ENCODE peak calls at places on chromosomes 2 and 18, in six cellular contexts. L is stomach; K is CD8-positive, alpha-beta memory T cell; V is cardiac muscle cell; Q is tibial nerve; R is pancreas. M is an unnamed sample.

GRCh38 chr2:38666578-38666926 is 638 bp downstream of the GALM start:
- DNase-seq in K (no peak), R (no peak), V (peak), L (peak), Q (no peak), M (no peak)

GRCh38 chr18:55856191-55856590 is 268.2 kb upstream of the TCF4 start:
- DNase-seq in L (no peak), K (no peak), V (peak), Q (no peak), R (no peak), M (no peak)

GRCh38 chr2:165818920-165819319 is 24.9 kb upstream of the GALNT3 start:
- DNase-seq in R (no peak), L (no peak), V (no peak), Q (no peak), K (no peak), M (no peak)

GRCh38 chr2:170464268-170464667 is 250.9 kb upstream of the SP5 start:
- DNase-seq in R (no peak), K (no peak), Q (no peak), L (no peak), V (no peak), M (no peak)

GRCh38 chr2:70607121-70607551 is 53.5 kb upstream of the TGFA start:
- DNase-seq in R (no peak), Q (no peak), V (no peak), K (no peak), L (no peak), M (no peak)

GRCh38 chr2:21422050-21422449 is 298.3 kb downstream of the TDRD15 start:
- DNase-seq in R (no peak), L (no peak), V (no peak), Q (no peak), K (no peak), M (no peak)

GRCh38 chr2:240322231-240322955 is 113.1 kb upstream of the GPC1 start:
- DNase-seq in V (peak), R (no peak), K (no peak), Q (no peak), L (no peak), M (peak)

GRCh38 chr2:207423886-207424285 is 105.9 kb upstream of the CREB1 start:
- DNase-seq in R (no peak), L (no peak), Q (no peak), V (peak), K (no peak), M (no peak)

GRCh38 chr2:157722580-157723234 is 94.0 kb upstream of the ACVR1C start:
- DNase-seq in Q (no peak), R (no peak), K (no peak), L (no peak), V (no peak), M (no peak)

GRCh38 chr18:49459404-49460171 is 857 bp downstream of the DYM start:
- DNase-seq in K (no peak), V (peak), Q (peak), L (no peak), R (peak), M (no peak)

GRCh38 chr18:22169889-22170420 is 566 bp downstream of the GATA6 start:
- DNase-seq in K (peak), V (peak), L (no peak), R (peak), Q (no peak), M (no peak)

GRCh38 chr2:45255568-45255967 is 246.3 kb upstream of the SIX2 start:
- DNase-seq in V (no peak), L (no peak), Q (no peak), K (no peak), R (no peak), M (no peak)

GRCh38 chr2:58228272-58228671 is 12.9 kb downstream of the FANCL start:
- DNase-seq in V (no peak), R (no peak), Q (no peak), K (no peak), L (no peak), M (no peak)

GRCh38 chr18:66603941-66604627 is at the start of gene CDH19:
- DNase-seq in K (no peak), L (no peak), Q (peak), V (peak), R (no peak), M (no peak)

GRCh38 chr2:97870396-97870843 is 125.3 kb downstream of the TMEM131 start:
- DNase-seq in Q (no peak), K (peak), L (no peak), R (no peak), V (peak), M (no peak)

GRCh38 chr2:171266102-171266501 is 105.4 kb upstream of the TLK1 start:
- DNase-seq in Q (no peak), K (no peak), L (no peak), V (no peak), R (no peak), M (no peak)

GRCh38 chr2:26985807-26986206 is 15.4 kb downstream of the MAPRE3 start:
- DNase-seq in R (no peak), K (no peak), V (no peak), Q (no peak), L (no peak), M (no peak)

GRCh38 chr18:10051877-10052631 is 138.2 kb downstream of the VAPA start:
- DNase-seq in L (peak), V (peak), R (no peak), Q (peak), K (no peak), M (no peak)

GRCh38 chr2:65416945-65417344 is 15.5 kb downstream of the SPRED2 start:
- DNase-seq in V (no peak), L (peak), Q (no peak), K (no peak), R (peak), M (no peak)

GRCh38 chr18:47754311-47755101 is 176.0 kb downstream of the SMAD2 start:
- DNase-seq in Q (no peak), V (peak), R (peak), L (peak), K (peak), M (no peak)

GRCh38 chr2:134773372-134774073 is 54.7 kb upstream of the TMEM163 start:
- DNase-seq in K (no peak), L (peak), V (peak), Q (no peak), R (peak), M (no peak)

GRCh38 chr2:15640291-15640711 is 48.6 kb downstream of the DDX1 start:
- DNase-seq in L (no peak), K (no peak), V (peak), R (no peak), Q (no peak), M (no peak)

GRCh38 chr18:8871484-8871883 is 166.1 kb downstream of the MTCL1 start:
- DNase-seq in R (no peak), V (no peak), L (no peak), Q (no peak), K (no peak), M (no peak)

GRCh38 chr2:14626873-14627272 is 5.6 kb upstream of the LRATD1 start:
- DNase-seq in R (no peak), V (no peak), Q (no peak), K (no peak), L (peak), M (no peak)

GRCh38 chr2:233974530-233975071 is 57.4 kb downstream of the TRPM8 start:
- DNase-seq in L (no peak), V (peak), K (no peak), R (peak), Q (peak), M (peak)

GRCh38 chr18:57051019-57051418 is 95.9 kb upstream of the BOD1L2 start:
- DNase-seq in V (no peak), K (no peak), Q (no peak), L (no peak), R (no peak), M (no peak)

GRCh38 chr2:231460073-231460861 is 4.0 kb downstream of the NCL start:
- DNase-seq in Q (no peak), L (no peak), V (no peak), K (no peak), R (no peak), M (no peak)

GRCh38 chr2:62789518-62789917 is 84.0 kb downstream of the EHBP1 start:
- DNase-seq in L (no peak), K (no peak), R (no peak), V (no peak), Q (no peak), M (no peak)

GRCh38 chr18:41594582-41594981 is 360.5 kb upstream of the PIK3C3 start:
- DNase-seq in L (no peak), K (no peak), V (peak), R (no peak), Q (no peak), M (no peak)

GRCh38 chr2:225009768-225010167 is 32.5 kb downstream of the DOCK10 start:
- DNase-seq in R (no peak), Q (no peak), K (no peak), L (no peak), V (no peak), M (no peak)

GRCh38 chr2:118845843-118846666 is 1.4 kb downstream of the EN1 start:
- DNase-seq in Q (no peak), R (no peak), V (no peak), K (no peak), L (no peak), M (peak)

GRCh38 chr18:23207191-23207955 is 72.1 kb downstream of the CABLES1 start:
- DNase-seq in R (no peak), V (no peak), K (peak), Q (no peak), L (peak), M (no peak)

GRCh38 chr18:11496561-11497172 is 112.7 kb upstream of the SLC35G4 start:
- DNase-seq in K (no peak), Q (no peak), R (no peak), L (no peak), V (no peak), M (no peak)

GRCh38 chr2:10486601-10487079 is 38.5 kb upstream of the ODC1 start:
- DNase-seq in V (no peak), K (no peak), R (no peak), Q (no peak), L (peak), M (no peak)

GRCh38 chr2:128641421-128642095 is 322.9 kb upstream of the HS6ST1 start:
- DNase-seq in R (no peak), L (peak), Q (no peak), K (no peak), V (no peak), M (peak)

GRCh38 chr2:188983427-188984101 is 9.4 kb downstream of the COL3A1 start:
- DNase-seq in R (no peak), V (peak), K (no peak), Q (no peak), L (no peak), M (no peak)

GRCh38 chr2:204264746-204265145 is 280.5 kb upstream of the PARD3B start:
- DNase-seq in Q (no peak), V (no peak), R (no peak), K (no peak), L (no peak), M (no peak)

GRCh38 chr2:174024524-174025270 is 59.5 kb upstream of the SP3 start:
- DNase-seq in Q (peak), K (no peak), L (peak), R (no peak), V (peak), M (peak)

DNA sequence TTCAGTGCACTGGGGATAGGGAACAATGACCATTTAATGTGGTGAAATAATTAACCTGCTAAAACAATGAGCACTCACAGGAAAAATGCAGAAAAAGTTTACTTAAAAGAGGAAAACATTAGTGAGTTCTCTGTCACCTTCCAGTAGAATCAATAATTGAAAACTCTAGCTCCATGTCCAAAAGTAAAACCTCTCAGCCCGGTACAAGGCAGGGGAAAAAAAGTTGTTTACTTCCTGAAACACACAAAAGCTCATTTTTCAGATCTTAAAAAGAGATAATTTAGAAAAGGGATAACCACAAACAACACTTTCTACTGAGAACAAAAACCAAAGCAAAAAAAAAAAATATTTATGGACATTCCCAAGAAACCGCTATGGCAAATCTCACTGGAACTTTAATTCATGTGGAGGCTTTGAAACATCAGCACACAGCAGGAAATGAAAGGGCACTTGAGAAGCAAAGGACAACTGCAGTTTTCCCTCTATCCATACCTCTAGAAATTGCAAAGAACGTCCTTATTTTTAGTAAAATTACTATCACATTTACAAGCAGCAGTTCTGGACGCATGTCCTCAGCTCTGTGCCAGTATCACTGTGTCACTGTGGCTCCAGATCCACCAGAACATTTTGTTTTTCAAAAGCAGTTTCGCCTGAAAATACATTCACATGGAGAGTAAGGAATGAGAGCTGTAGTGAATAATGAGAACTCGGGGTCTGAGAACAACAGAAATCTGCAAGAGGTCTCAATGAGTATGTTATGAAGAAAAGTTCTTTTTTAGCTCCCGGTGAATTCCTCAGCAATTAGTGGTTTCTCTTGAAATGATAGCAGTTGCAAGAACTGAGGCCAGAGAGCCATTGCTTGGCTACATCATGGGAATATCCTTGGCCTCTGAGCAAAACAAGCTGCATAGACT is 44.7 kb upstream of the DNAH7 start:
- DNase-seq in L (no peak), K (no peak), V (peak), R (no peak), Q (peak), M (no peak)
- H3K4me3 ChIP-seq in L (no peak), K (no peak), V (no peak), R (no peak), Q (no peak), M (peak)

DNA sequence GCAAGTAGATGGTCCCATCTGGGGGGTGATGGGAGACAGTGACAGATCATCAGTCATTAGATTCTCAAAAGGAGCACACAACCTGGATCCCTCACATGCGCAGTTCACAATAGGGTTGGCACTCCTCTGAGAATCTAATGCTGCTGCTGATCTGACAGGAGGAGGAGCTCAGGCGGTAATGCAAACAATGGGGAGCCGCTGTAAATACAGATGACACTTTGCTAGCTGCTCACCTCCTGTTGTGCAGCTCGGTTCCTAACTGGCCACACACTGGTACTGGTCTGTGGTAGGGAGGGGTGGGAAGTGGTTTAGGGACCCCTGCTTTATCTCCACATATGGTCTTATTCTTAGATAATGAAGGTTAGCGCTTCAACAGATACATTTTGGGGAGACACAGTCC is 506.6 kb downstream of the PLCL1 start:
- DNase-seq in L (no peak), K (no peak), Q (no peak), V (no peak), R (no peak), M (no peak)
- H3K4me3 ChIP-seq in L (no peak), K (no peak), Q (no peak), V (no peak), R (no peak), M (no peak)

DNA sequence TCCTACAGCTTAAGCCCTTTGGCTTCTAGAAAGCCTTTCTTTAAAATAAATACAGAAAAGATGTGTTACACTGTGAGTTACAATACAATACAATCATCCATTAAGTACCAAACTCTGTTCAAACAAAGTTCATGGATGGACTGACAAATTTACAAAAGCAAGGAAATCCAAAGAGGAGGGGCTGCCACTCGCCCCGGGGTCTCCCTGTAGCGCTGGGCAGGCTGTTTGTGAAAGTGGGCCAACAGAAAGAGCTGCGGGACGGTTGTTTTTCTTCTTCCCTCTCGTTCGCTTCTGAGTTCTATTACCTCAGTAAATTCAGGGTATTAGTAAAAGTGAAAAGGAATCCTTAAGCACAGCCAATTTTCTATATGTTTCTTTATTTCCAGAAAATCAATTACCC is 9.0 kb upstream of the ZNF516 start:
- DNase-seq in R (no peak), L (no peak), V (no peak), K (no peak), Q (no peak), M (no peak)
- H3K4me3 ChIP-seq in R (no peak), L (no peak), V (no peak), K (no peak), Q (no peak), M (no peak)

GRCh38 chr18:74412106-74412880 is 44.8 kb downstream of the DIPK1C start:
- DNase-seq in Q (no peak), V (no peak), R (no peak), L (no peak), K (no peak), M (no peak)

GRCh38 chr18:74414951-74415515 is 42.1 kb downstream of the DIPK1C start:
- DNase-seq in R (no peak), K (no peak), L (no peak), Q (no peak), V (peak), M (no peak)

GRCh38 chr18:74410441-74410992 is 46.6 kb downstream of the DIPK1C start:
- DNase-seq in R (no peak), V (no peak), Q (no peak), K (no peak), L (peak), M (no peak)

GRCh38 chr18:74413811-74414210 is 43.3 kb downstream of the DIPK1C start:
- DNase-seq in V (no peak), L (no peak), Q (no peak), R (no peak), K (no peak), M (no peak)

DNA sequence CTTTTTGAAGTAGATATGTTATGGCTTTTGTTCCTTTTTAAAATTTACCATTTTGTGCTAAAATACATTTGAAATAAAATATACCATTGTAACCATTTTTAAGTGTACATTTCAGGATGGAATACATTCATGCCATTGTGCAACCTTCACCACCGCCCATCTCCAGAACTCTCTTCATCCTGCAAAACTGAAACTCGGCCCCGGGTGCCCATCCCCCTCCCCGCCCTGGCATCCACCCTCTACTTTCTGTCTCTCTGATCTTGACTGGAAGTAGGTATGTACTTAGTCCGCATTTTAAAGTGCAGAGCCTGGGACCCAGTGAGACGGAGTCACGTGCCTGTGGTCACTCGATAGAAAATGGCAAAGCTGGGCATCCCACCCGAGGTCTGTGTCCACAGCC is 45.6 kb downstream of the DIPK1C start:
- DNase-seq in Q (no peak), L (peak), K (no peak), V (no peak), R (no peak), M (no peak)
- H3K4me3 ChIP-seq in Q (no peak), L (no peak), K (no peak), V (no peak), R (no peak), M (no peak)

GRCh38 chr2:135874966-135875365 is 1.3 kb downstream of the MCM6 start:
- DNase-seq in R (no peak), Q (no peak), V (no peak), K (no peak), L (no peak), M (no peak)
- H3K4me3 ChIP-seq in R (no peak), Q (peak), V (peak), K (peak), L (peak), M (peak)

GRCh38 chr2:78775291-78775690 is 250.2 kb upstream of the REG3G start:
- DNase-seq in Q (no peak), R (no peak), L (no peak), V (no peak), K (no peak), M (no peak)

GRCh38 chr2:78782196-78782595 is 243.3 kb upstream of the REG3G start:
- DNase-seq in L (no peak), V (no peak), K (no peak), Q (no peak), R (no peak), M (no peak)

GRCh38 chr2:78780864-78781583 is 244.5 kb upstream of the REG3G start:
- DNase-seq in R (no peak), Q (no peak), V (no peak), K (no peak), L (no peak), M (no peak)

GRCh38 chr2:78778756-78779510 is 246.6 kb upstream of the REG3G start:
- DNase-seq in Q (no peak), R (no peak), L (no peak), K (no peak), V (no peak), M (peak)

DNA sequence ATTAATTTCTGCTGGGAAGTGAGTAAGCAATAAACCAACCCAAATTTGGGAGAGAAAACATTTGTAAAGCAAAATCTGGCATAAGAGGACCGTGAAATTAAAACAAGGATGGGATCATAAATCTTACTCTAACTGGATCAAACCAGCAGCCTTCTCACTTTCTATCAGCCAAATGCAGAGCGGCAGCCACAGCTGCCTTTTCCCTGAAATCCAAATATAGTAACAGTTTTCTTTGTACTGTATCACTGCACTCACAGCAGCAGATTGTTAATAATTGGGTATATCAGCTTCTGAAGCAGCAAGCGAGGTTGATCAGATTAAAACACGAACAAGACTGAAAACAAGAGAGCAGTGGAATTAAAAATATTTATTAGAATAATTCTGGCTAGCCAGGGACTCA is 245.2 kb upstream of the REG3G start:
- DNase-seq in R (no peak), K (no peak), L (no peak), V (no peak), Q (no peak), M (no peak)
- H3K4me3 ChIP-seq in R (no peak), K (no peak), L (peak), V (no peak), Q (no peak), M (no peak)

GRCh38 chr2:85604568-85605339 is 2.3 kb upstream of the TMEM150A start:
- DNase-seq in V (peak), K (no peak), L (no peak), R (no peak), Q (no peak), M (no peak)
- H3K4me3 ChIP-seq in V (no peak), K (no peak), L (peak), R (no peak), Q (no peak), M (no peak)